ENCODE peak calls at places on chromosomes 11 and 22, in six cellular contexts. X, O, H, K, U and Q are unnamed samples.
A peak's percentile ranks its signal among the peaks of the same experiment; 100 is the strongest.

GRCh38 chr11:9575531-9576240 is 2.2 kb downstream of the WEE1 start:
- DNase-seq in X (peak; percentile 52), U (no peak), H (no peak), O (no peak), K (no peak), Q (no peak)

GRCh38 chr11:90783111-90783510 is 560.3 kb upstream of the CHORDC1 start:
- DNase-seq in X (no peak), O (no peak), U (no peak), K (no peak), H (no peak), Q (no peak)

GRCh38 chr11:95520361-95520760 is 269.2 kb downstream of the FAM76B start:
- DNase-seq in H (no peak), X (no peak), K (no peak), U (no peak), O (no peak), Q (no peak)

GRCh38 chr11:92251980-92252379 is 27.4 kb downstream of the FAT3 start:
- DNase-seq in K (no peak), H (no peak), X (peak; percentile 27), U (no peak), O (no peak), Q (no peak)

GRCh38 chr22:27987557-27987956 is 68.5 kb upstream of the PITPNB start:
- DNase-seq in O (no peak), K (peak; percentile 31), X (peak; percentile 45), H (peak; percentile 34), U (no peak), Q (no peak)

GRCh38 chr11:67644042-67644441 is 4.5 kb upstream of the TBX10 start:
- DNase-seq in O (no peak), U (no peak), H (no peak), X (no peak), K (no peak), Q (no peak)

GRCh38 chr11:120689591-120689990 is 178.0 kb downstream of the GRIK4 start:
- DNase-seq in O (no peak), U (no peak), X (no peak), K (no peak), H (no peak), Q (no peak)

GRCh38 chr11:86577663-86578636 is 94.5 kb downstream of the ME3 start:
- DNase-seq in X (peak; percentile 97), K (peak; percentile 80), U (no peak), O (no peak), H (no peak), Q (no peak)

GRCh38 chr22:38871360-38872171 is 450 bp downstream of the CBX6 start:
- DNase-seq in U (no peak), K (no peak), H (peak; percentile 77), O (no peak), X (no peak), Q (no peak)

GRCh38 chr22:31350410-31350863 is 4.3 kb upstream of the PATZ1 start:
- DNase-seq in U (peak; percentile 80), O (no peak), K (peak; percentile 9), H (no peak), X (peak; percentile 22), Q (peak; percentile 68)

GRCh38 chr11:60971520-60971919 is at the start of gene CD6:
- DNase-seq in U (no peak), K (no peak), O (peak; percentile 69), X (no peak), H (no peak), Q (no peak)

GRCh38 chr11:130162733-130163132 is 3.2 kb downstream of the ST14 start:
- DNase-seq in X (no peak), H (no peak), U (no peak), K (no peak), O (no peak), Q (no peak)

GRCh38 chr11:1348146-1348545 is 38.7 kb upstream of the TOLLIP start:
- DNase-seq in O (no peak), X (no peak), K (no peak), U (no peak), H (peak; percentile 38), Q (no peak)

GRCh38 chr11:12189543-12190235 is 79.3 kb downstream of the MICAL2 start:
- DNase-seq in X (no peak), U (peak; percentile 93), K (no peak), O (peak; percentile 21), H (no peak), Q (no peak)

GRCh38 chr11:15327786-15328231 is 213.1 kb downstream of the INSC start:
- DNase-seq in H (no peak), K (no peak), O (no peak), X (peak; percentile 44), U (peak; percentile 67), Q (peak; percentile 87)

GRCh38 chr22:49670610-49671330 is 156.9 kb downstream of the BRD1 start:
- DNase-seq in H (peak; percentile 69), O (no peak), U (peak; percentile 6), X (no peak), K (no peak), Q (peak; percentile 62)

GRCh38 chr22:49827307-49827852 is 293 bp downstream of the BRD1 start:
- DNase-seq in K (no peak), X (no peak), H (no peak), U (no peak), O (no peak), Q (no peak)

GRCh38 chr22:50189849-50190181 is 4.1 kb downstream of the TRABD start:
- DNase-seq in H (no peak), U (no peak), O (no peak), K (no peak), X (no peak), Q (no peak)

GRCh38 chr11:112364962-112365481 is 104.4 kb upstream of the PLET1 start:
- DNase-seq in O (no peak), K (peak; percentile 3), X (peak; percentile 90), U (no peak), H (no peak), Q (no peak)

GRCh38 chr11:76823481-76824028 is 37.2 kb upstream of the ACER3 start:
- DNase-seq in X (peak; percentile 89), O (no peak), U (no peak), K (peak; percentile 95), H (no peak), Q (no peak)

GRCh38 chr11:65558002-65558784 is at the start of gene LTBP3:
- DNase-seq in X (peak; percentile 79), H (no peak), O (peak; percentile 39), U (peak; percentile 65), K (peak; percentile 71), Q (peak; percentile 78)

GRCh38 chr22:19361501-19362103 is 69.9 kb downstream of the HIRA start:
- DNase-seq in H (no peak), X (no peak), U (no peak), O (no peak), K (no peak), Q (no peak)

GRCh38 chr11:63212742-63213141 is 30.7 kb downstream of the SLC22A25 start:
- DNase-seq in X (peak; percentile 55), U (peak; percentile 17), H (no peak), K (peak; percentile 15), O (no peak), Q (peak; percentile 62)

GRCh38 chr22:42621505-42622002 is 6.9 kb upstream of the POLDIP3 start:
- DNase-seq in H (peak; percentile 77), O (peak; percentile 46), K (peak; percentile 49), X (peak; percentile 70), U (peak; percentile 9), Q (peak; percentile 96)

GRCh38 chr11:65204646-65205601 is 23.2 kb downstream of the CAPN1 start:
- DNase-seq in O (peak; percentile 40), H (peak; percentile 87), U (no peak), X (peak; percentile 37), K (peak; percentile 30), Q (peak; percentile 95)

GRCh38 chr11:64969209-64969608 is 2.7 kb downstream of the MAJIN start:
- DNase-seq in X (peak; percentile 61), O (no peak), K (peak; percentile 57), U (no peak), H (no peak), Q (no peak)

GRCh38 chr11:70497536-70498075 is 99.3 kb downstream of the CTTN start:
- DNase-seq in H (no peak), X (no peak), O (no peak), K (no peak), U (no peak), Q (no peak)

GRCh38 chr22:37018815-37019308 is 385 bp downstream of the TST start:
- DNase-seq in H (no peak), O (no peak), X (peak; percentile 37), U (peak; percentile 41), K (peak; percentile 21), Q (peak; percentile 64)